ENCODE peak calls at places on chromosome 1, in four cellular contexts. F is prostate gland, B is suprapubic skin, Z is K562. X is an unnamed sample.

GRCh38 chr1:68828013-68828412 is 331.1 kb upstream of the DEPDC1 start:
- DNase-seq in B (no peak), F (no peak), Z (no peak), X (no peak)

GRCh38 chr1:221437924-221438323 is 304.0 kb downstream of the DUSP10 start:
- DNase-seq in Z (no peak), F (no peak), B (no peak), X (no peak)

GRCh38 chr1:219774386-219774785 is 154.0 kb downstream of the SLC30A10 start:
- DNase-seq in Z (no peak), F (no peak), B (no peak), X (no peak)

GRCh38 chr1:179815642-179816041 is 62.0 kb downstream of the TOR1AIP2 start:
- DNase-seq in B (no peak), Z (no peak), F (no peak), X (no peak)

GRCh38 chr1:156618853-156619581 is at the start of gene HAPLN2:
- DNase-seq in F (no peak), B (no peak), Z (peak), X (no peak)

GRCh38 chr1:103362348-103363007 is 163.0 kb upstream of the RNPC3 start:
- DNase-seq in F (no peak), Z (no peak), B (no peak), X (no peak)

GRCh38 chr1:2625311-2625710 is 7.5 kb downstream of the MMEL1 start:
- DNase-seq in Z (no peak), F (no peak), B (no peak), X (peak)

GRCh38 chr1:69649383-69649782 is 81.7 kb downstream of the LRRC7 start:
- DNase-seq in Z (no peak), B (no peak), F (no peak), X (no peak)

GRCh38 chr1:208242829-208243521 is 1.2 kb downstream of the PLXNA2 start:
- DNase-seq in F (no peak), Z (peak), B (peak), X (no peak)

DNA sequence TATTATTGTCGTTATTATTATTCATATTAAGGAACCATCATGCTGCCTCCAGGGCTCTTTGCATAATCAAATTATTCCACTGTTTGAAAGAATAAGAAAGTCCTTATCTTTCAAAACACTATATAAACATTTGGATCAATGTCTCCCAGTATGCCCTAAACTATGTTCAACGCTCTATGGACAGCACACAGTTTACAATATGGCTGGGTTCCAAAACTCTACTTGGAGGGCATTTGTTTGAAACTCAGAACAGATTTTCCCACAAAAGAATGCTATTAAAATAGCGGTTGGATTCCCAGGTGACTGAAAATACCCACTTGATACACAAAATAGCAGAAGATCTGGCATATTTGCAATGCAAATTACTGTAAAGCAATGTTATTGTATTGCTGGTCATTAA is 3.2 kb downstream of the HAO2 start:
- DNase-seq in F (no peak), Z (no peak), B (no peak), X (no peak)
- TF ChIP-seq POLR2A in F (no peak), Z (no peak), B (no peak), X (no peak)

DNA sequence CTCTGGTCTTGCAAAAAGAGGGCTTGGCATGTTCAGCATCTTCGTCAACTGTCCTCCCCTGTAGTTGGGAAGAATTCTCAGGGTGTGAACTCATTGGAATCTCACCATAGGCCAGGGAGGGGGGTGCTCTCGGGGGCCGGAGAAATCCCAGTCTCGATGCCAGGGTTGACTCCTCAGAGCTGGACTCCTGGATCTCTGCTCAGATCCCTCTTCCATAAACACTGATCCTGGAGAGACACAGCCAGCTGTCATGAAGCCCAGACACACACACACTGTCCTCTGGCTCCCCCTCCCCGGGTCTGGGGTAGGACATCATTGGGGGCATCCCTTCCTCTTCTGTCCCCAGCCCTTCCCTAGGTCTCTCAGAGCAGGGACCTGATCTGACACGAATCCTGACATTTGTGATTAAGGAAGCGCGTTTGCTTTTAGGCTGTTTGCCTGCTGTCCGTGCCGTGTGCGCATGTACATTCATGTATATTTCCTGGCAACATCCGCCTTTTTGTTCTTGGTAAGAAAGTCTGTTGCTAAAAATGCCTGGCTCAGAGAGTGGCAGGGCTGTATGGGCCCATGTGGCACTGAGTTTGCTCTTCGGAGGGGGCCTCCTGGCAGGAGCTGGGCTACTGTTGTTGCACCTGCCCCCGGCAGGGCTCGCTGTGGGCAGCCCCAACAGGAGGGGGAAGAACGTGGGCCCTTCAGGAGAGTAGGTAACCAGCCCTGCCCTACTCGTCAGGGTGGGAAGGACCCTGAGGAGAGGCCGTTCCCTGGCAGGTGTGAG is 45.4 kb upstream of the SELENON start:
- DNase-seq in Z (no peak), B (no peak), F (peak), X (no peak)
- TF ChIP-seq CTCF in Z (peak), B (no peak), F (no peak), X (no peak)

GRCh38 chr1:110494036-110494435 is 24.9 kb downstream of the KCNA10 start:
- DNase-seq in B (no peak), Z (no peak), F (no peak), X (no peak)
- H3K27ac ChIP-seq in B (no peak), Z (no peak), F (no peak), X (no peak)

DNA sequence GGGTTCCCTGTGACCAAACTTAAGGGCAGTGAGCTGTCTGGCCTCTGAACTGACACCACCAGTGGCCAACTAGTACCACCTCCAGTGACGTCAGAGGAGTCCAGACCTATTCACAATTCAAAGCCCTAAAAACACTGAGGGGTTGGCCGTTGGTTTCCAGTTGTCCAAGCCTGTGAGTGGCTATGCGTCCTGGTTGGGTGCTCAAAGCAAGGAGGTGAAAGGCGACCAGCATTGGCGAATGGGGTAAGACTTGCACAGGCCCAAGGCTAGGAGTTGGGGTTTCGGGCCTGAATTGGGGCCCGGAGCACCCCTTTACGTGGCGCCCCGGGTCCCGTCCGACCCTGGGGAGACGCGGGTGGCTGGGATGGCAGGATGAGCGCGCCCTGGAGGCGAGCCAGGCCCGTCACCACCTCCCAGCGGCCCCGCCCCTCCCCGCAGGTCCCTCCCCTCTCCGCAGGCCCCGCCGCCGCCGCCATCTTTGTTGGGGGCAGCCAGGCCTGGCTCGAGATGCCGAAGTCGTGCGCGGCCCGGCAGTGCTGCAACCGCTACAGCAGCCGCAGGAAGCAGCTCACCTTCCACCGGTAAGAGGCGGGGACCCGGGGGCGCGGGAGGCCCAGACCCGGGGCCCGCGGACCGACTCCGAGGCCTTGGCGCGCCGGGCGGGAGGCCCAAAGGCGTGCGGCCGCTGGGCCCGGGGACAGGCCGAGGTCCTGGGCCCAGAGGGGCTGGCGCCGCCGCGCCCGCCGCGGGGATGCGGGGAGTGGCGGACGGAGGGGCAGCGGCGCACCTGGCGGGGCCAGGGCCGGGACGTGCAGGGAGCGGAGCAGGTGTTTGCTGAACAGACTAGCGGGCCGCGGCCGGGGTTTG is at the start of gene THAP3:
- DNase-seq in B (peak), Z (peak), F (peak), X (peak)
- TF ChIP-seq POLR2A in B (no peak), Z (peak), F (peak), X (no peak)

GRCh38 chr1:5996641-5997270 is 4.5 kb upstream of the NPHP4 start:
- DNase-seq in B (no peak), F (no peak), Z (no peak), X (no peak)

GRCh38 chr1:5995871-5996630 is 3.8 kb upstream of the NPHP4 start:
- DNase-seq in Z (peak), B (no peak), F (no peak), X (no peak)

GRCh38 chr1:5993553-5994510 is 1.6 kb upstream of the NPHP4 start:
- DNase-seq in Z (peak), B (no peak), F (no peak), X (no peak)

GRCh38 chr1:5992814-5993552 is 758 bp upstream of the NPHP4 start:
- DNase-seq in F (no peak), B (no peak), Z (peak), X (no peak)

DNA sequence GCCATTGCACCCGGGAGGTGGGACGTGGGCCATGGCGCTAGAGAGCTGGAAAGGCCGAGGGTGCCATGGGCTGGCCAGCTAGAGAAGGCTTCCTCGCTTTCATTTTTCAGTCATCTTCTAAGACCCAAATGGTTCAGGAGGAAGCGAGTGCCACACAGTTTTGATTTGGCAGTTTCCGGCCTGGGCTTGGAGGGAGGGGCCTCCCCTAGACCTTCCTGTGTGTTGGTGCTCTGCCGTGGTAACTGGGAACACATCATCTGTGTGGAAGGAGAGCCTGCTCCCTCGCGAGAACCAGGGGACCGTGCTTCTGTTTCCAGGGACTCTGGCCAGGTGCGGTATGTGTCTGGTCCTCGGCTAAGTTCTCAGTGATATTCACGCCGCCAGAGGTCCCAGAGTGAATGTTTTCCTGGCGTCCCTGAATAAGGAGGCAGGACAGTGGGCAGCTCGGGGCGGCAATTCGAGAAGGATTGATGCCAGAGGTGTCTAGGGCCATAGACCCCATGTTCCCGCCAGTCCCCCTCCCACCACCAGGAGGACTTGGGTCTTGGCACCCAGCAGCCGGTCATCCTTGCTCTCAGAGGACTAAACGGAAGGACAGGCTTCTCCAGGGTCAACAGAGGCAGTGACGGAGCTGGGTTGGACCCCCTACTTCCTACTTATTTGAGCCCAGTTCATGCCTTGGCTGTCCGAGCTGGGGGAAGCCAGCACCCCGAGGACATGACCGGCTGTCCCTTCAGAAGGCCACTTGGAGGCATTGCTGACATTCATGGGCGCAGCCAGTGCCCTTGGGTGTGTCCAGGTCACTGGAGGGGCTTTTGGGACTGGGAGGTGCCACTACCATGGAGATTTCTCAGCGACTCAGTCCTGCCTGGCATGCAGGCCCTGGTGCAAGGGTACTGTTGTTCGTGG is 2.7 kb upstream of the NPHP4 start:
- DNase-seq in B (no peak), Z (no peak), F (no peak), X (no peak)
- TF ChIP-seq CTCF in B (no peak), Z (no peak), F (no peak), X (no peak)

GRCh38 chr1:231420959-231421615 is 1.0 kb downstream of the EGLN1 start:
- DNase-seq in B (peak), F (peak), Z (peak), X (no peak)

GRCh38 chr1:231419147-231419546 is 2.9 kb downstream of the EGLN1 start:
- DNase-seq in F (no peak), B (no peak), Z (no peak), X (no peak)

GRCh38 chr1:231418741-231419107 is 3.4 kb downstream of the EGLN1 start:
- DNase-seq in F (no peak), B (no peak), Z (no peak), X (no peak)

GRCh38 chr1:231420299-231420958 is 1.7 kb downstream of the EGLN1 start:
- DNase-seq in F (no peak), Z (peak), B (no peak), X (no peak)

DNA sequence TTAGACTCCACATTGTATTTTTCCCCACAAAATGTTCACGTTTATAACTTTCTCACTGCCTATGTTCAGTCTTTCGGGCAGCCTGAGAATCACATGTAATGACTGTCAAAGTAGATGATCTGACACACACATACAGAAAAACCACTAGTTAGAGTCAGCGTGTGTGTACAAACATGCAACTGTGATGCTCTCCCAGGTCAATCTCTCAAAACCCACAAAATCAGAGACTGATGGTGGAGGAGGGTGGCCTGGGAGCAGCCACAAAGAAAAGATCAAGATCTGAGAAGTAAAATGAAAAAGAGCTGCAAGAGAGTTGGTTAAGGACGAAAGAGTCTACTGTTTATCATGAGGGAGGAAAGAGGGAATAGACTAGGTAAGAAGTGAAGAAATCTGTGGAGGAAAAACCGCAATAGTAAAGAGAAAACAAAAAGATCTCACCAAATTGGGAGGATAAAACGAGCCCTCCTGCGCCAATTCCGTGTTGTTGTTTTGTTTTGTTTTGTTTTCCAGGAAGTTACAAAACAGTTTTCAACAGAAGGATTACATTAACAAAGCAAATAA is 2.3 kb downstream of the EGLN1 start:
- DNase-seq in F (no peak), B (no peak), Z (no peak), X (no peak)
- H3K27ac ChIP-seq in F (peak), B (no peak), Z (peak), X (peak)

DNA sequence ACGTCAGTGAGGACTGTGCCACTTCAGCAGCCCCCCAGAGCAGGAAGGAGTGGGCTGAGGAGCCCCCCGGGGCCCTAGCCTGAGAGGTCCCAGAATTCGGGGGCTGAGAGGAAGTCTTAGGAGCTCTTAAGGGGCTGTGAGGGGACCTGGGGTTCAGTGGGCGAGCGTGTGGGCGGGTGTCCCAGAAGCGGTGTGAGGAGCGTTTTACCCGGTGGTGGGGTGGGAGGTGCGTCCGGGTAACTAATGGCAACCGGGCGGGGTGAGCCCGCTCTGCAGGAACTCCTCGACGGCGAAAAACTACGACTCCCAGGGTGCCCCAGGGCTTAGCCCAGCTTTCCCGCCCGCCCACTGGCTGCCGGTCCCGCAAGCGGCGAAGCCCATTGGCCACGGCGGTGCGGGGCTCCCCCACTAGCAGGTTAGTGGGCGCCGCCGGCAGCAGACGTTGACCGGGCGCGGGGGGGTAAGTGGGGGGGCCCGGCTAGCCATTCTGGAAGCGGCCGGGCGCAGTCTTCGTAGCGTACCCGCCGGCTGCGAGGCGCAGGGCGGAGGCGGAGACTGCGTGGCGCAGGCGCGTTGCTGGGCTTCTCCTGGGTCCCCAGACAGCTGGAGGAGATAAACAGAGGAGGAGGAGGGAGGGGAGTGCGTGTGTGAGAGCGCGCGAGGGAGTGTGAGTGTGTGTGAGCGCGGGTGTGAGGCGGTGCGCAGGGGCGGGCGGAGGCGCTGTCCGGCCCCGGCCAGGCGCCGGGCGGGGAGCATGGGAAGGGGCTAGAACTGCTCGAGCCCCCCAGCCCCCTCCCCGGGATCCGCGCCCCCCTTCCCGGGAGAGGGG is at the start of gene WDTC1:
- DNase-seq in F (peak), B (peak), Z (peak), X (peak)
- TF ChIP-seq POLR2A in F (peak), B (no peak), Z (peak), X (no peak)

GRCh38 chr1:154614247-154614646 is 6.3 kb upstream of the ADAR start:
- DNase-seq in F (no peak), B (no peak), Z (no peak), X (no peak)
- TF ChIP-seq CTCF in F (no peak), B (no peak), Z (no peak), X (no peak)

X was measured in breast epithelium.